ENCODE peak calls at places on chromosomes 7 and 10, in six cellular contexts. J, F, W, X, Y and D are unnamed samples.

GRCh38 chr10:60387531-60387930 is 2.1 kb downstream of the ANK3 start:
- DNase-seq in W (no peak), J (no peak), F (no peak), X (no peak), Y (no peak), D (no peak)

GRCh38 chr10:71554671-71555070 is 158.0 kb downstream of the CDH23 start:
- DNase-seq in F (peak), Y (no peak), W (no peak), X (no peak), J (no peak), D (no peak)

GRCh38 chr7:157587487-157588270 is 250.9 kb downstream of the DNAJB6 start:
- DNase-seq in Y (no peak), W (no peak), F (no peak), J (no peak), X (no peak), D (no peak)

GRCh38 chr7:136293841-136294391 is 316.8 kb upstream of the MTPN start:
- DNase-seq in J (no peak), W (no peak), F (no peak), Y (no peak), X (no peak), D (no peak)

GRCh38 chr10:68471586-68472408 is at the start of gene DNA2:
- DNase-seq in F (peak), X (peak), J (peak), W (peak), Y (peak), D (peak)

GRCh38 chr10:119305860-119306513 is 98.6 kb downstream of the GRK5 start:
- DNase-seq in W (peak), J (peak), X (peak), F (peak), Y (no peak), D (peak)

GRCh38 chr7:7181519-7182155 is 707 bp upstream of the C1GALT1 start:
- DNase-seq in F (no peak), J (peak), Y (peak), X (peak), W (peak), D (peak)

GRCh38 chr7:65251851-65252620 is 121.6 kb upstream of the ZNF92 start:
- DNase-seq in W (peak), F (peak), Y (peak), X (peak), J (peak), D (peak)

GRCh38 chr7:117048854-117049321 is 95.6 kb downstream of the ST7 start:
- DNase-seq in X (no peak), F (no peak), J (no peak), W (no peak), Y (no peak), D (no peak)

GRCh38 chr10:18583575-18584270 is 67.7 kb downstream of the NSUN6 start:
- DNase-seq in X (no peak), Y (no peak), F (peak), W (no peak), J (no peak), D (peak)

GRCh38 chr10:12766222-12766621 is 235.3 kb downstream of the CCDC3 start:
- DNase-seq in W (no peak), Y (no peak), F (no peak), J (no peak), X (no peak), D (no peak)

GRCh38 chr7:157837047-157837446 is 500.2 kb downstream of the DNAJB6 start:
- DNase-seq in W (no peak), F (no peak), Y (no peak), X (no peak), J (no peak), D (no peak)

GRCh38 chr10:78688945-78689935 is 379.5 kb upstream of the ZMIZ1 start:
- DNase-seq in W (no peak), J (no peak), X (no peak), F (no peak), Y (no peak), D (no peak)

GRCh38 chr10:48655426-48656240 is 29.0 kb upstream of the WDFY4 start:
- DNase-seq in J (peak), W (no peak), X (no peak), Y (no peak), F (peak), D (peak)

GRCh38 chr10:132133005-132133404 is 53.7 kb upstream of the DPYSL4 start:
- DNase-seq in X (no peak), Y (no peak), F (no peak), J (no peak), W (no peak), D (no peak)

GRCh38 chr7:3289996-3290395 is 11.1 kb upstream of the SDK1 start:
- DNase-seq in F (no peak), W (no peak), Y (no peak), X (no peak), J (no peak), D (no peak)

GRCh38 chr7:139734395-139734794 is 43.4 kb downstream of the HIPK2 start:
- DNase-seq in F (peak), Y (no peak), J (peak), X (no peak), W (no peak), D (peak)

GRCh38 chr10:66746711-66747110 is 179.1 kb upstream of the LRRTM3 start:
- DNase-seq in F (no peak), W (no peak), J (no peak), Y (no peak), X (no peak), D (no peak)

GRCh38 chr7:123151443-123151842 is 48.3 kb downstream of the SLC13A1 start:
- DNase-seq in X (no peak), J (no peak), F (no peak), Y (no peak), W (no peak), D (no peak)

GRCh38 chr7:40015790-40016296 is 65.8 kb downstream of the CDK13 start:
- DNase-seq in F (peak), W (no peak), Y (peak), X (peak), J (peak), D (peak)

GRCh38 chr7:138243430-138243829 is 167.2 kb downstream of the AKR1D1 start:
- DNase-seq in Y (peak), F (no peak), J (peak), X (no peak), W (peak), D (peak)

GRCh38 chr7:47180268-47180826 is 401.6 kb downstream of the TNS3 start:
- DNase-seq in W (peak), X (no peak), J (peak), F (peak), Y (peak), D (peak)

GRCh38 chr7:75938921-75939320 is 24.0 kb downstream of the POR start:
- DNase-seq in J (no peak), Y (no peak), F (no peak), W (no peak), X (no peak), D (no peak)

GRCh38 chr10:107118866-107119265 is 45.6 kb downstream of the SORCS1 start:
- DNase-seq in Y (no peak), F (no peak), W (no peak), X (no peak), J (no peak), D (no peak)

GRCh38 chr7:138167222-138167621 is 91.0 kb downstream of the AKR1D1 start:
- DNase-seq in J (no peak), Y (no peak), F (peak), W (no peak), X (no peak), D (no peak)

DNA sequence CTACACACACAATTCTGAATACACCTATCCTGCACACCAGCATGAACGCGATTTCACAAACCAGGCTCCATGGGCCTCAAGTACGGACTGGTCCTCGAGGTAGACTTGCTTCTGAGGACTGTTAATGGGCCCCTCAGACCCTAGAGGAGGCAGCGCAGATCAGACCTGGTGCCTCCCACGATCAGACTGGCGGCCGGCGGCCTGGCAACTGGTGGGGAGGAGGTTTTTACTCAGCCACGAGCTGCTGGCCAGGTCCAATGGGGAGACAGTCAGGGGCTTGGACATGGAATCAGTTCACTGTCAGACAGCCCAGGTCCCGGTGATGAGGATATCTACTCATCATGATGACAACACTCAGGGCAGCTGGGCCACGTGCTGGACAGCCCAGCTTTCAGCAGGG is 47.8 kb upstream of the RASGEF1A start:
- DNase-seq in W (no peak), J (no peak), X (no peak), Y (no peak), F (no peak), D (no peak)
- TF ChIP-seq CTCF in W (no peak), J (no peak), X (no peak), Y (no peak), F (no peak), D (no peak)

GRCh38 chr10:15795000-15795792 is 65.1 kb downstream of the MINDY3 start:
- DNase-seq in X (no peak), W (no peak), Y (no peak), J (no peak), F (no peak), D (no peak)
- TF ChIP-seq POLR2A in X (no peak), W (no peak), Y (no peak), J (no peak), F (no peak), D (no peak)

GRCh38 chr10:102611514-102612095 is 32.7 kb upstream of the TRIM8 start:
- DNase-seq in Y (no peak), F (peak), X (no peak), W (no peak), J (no peak), D (no peak)
- TF ChIP-seq MYC in Y (no peak), F (no peak), X (no peak), W (no peak), J (no peak), D (no peak)

DNA sequence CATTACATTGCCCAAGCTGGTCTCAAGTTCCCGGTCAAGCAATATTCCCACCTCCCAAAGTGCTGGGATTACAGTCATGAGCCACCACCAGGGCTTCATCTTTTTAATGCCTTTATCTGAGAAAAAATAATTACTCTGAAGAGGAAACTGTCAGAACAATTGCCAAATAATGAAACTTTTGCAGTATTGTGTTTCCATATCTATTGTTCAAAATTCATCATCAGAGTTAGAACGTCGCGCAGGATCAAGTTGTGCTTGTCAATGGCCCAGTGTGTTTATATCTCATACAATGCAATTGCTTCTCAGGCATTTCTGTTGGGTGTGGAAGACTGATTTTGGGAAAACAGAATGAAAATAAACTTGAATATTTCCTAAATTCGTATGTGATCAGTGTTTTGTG is 143.1 kb downstream of the ARID5B start:
- DNase-seq in J (no peak), Y (no peak), X (no peak), W (no peak), F (peak), D (no peak)
- TF ChIP-seq CTCF in J (no peak), Y (no peak), X (no peak), W (no peak), F (no peak), D (no peak)

DNA sequence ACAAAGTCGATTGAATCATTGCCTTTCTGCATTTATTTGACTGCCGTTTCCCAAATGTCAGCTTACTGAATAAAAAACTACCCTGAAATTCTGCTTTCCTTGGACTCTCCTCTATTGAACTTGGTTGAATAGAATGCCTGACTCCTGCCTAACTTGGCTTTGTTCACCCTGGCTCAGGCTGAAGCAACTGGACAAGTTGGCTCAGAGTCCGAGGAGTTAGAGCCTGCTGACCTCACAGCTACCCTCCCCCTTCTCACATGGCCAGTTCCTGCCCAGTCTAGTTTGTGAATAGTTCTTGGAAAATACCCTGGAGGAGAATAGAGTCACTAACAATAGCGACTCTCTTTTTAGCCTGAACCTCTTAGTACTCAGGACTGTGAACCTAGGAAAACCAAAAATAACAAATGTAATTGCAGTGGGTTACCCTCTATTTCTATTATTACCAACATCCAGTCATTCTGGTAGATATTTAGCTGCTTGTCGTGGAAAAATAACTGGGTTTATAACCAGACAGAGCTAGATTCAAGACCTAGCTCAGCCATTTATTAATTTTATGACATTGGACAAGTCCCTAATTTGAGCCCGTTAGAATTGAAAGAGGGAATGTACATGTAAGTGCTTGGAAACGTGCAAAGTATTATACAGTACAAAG is 17.3 kb upstream of the NRBF2 start:
- DNase-seq in J (peak), F (peak), Y (peak), X (no peak), W (peak), D (no peak)
- TF ChIP-seq POLR2A in J (no peak), F (no peak), Y (no peak), X (no peak), W (no peak), D (no peak)

DNA sequence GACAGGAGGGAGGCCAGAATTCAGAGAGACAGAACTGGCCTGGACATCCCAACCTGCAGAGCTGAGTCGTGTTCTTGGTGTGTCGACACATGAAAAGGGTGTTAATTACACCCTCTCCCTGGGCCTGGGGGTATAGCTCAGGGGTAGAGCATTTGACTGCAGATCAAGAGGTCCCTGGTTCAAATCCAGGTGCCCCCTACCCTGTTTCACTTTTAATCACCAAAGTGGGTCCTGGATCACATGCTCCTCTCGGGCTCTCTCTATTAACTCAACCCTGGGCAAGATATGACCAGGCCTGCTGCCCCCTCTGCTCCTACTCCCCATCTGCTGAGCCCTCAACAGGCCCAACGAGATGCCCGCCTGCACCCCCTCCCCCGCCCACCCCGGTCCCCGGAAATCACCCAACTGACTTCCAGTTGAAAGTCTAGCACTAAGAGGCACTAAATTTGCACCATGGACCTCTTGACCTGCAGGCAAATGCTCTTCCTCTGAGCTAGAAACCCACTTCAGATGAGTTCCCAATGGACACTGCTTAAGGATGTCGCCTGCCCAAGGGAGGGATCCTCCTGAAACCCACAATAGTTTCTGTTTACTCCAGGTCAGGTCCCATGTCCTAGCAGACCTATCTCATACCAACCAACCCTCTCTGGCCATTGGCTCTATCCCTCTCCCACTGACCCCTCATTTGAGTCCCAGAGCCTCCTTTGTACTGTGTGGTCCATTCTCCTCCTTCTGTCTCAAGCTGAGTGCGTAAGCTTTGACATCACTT is 137.6 kb downstream of the ZNF467 start:
- DNase-seq in Y (peak), F (no peak), X (no peak), W (no peak), J (peak), D (peak)
- TF ChIP-seq MYC in Y (no peak), F (no peak), X (no peak), W (no peak), J (no peak), D (no peak)